ENCODE peak calls at places on chromosomes 16 and 17, in four cellular contexts. E is dorsolateral prefrontal cortex, H is PC-9, R is colonic mucosa. B is an unnamed sample.

GRCh38 chr17:17694229-17695081 is 13.2 kb downstream of the RAI1 start:
- DNase-seq in H (peak), R (peak), E (peak), B (peak)

GRCh38 chr17:79075433-79075805 is 795 bp downstream of the ENGASE start:
- DNase-seq in R (no peak), E (no peak), H (no peak), B (no peak)

GRCh38 chr16:68273459-68273858 is 9.1 kb downstream of the SLC7A6 start:
- DNase-seq in R (no peak), E (no peak), H (no peak), B (no peak)

GRCh38 chr16:20799599-20799998 is 6.7 kb downstream of the ERI2 start:
- DNase-seq in H (peak), E (no peak), R (no peak), B (no peak)

GRCh38 chr17:56486732-56487131 is 106.8 kb upstream of the NOG start:
- DNase-seq in E (no peak), R (no peak), H (no peak), B (no peak)

GRCh38 chr16:29675811-29676643 is 3.0 kb upstream of the QPRT start:
- DNase-seq in E (no peak), H (no peak), R (no peak), B (no peak)

GRCh38 chr16:52453661-52454060 is 93.3 kb downstream of the TOX3 start:
- DNase-seq in E (no peak), R (no peak), H (no peak), B (no peak)

GRCh38 chr16:12110361-12111107 is 134.0 kb downstream of the SNX29 start:
- DNase-seq in R (no peak), H (no peak), E (no peak), B (no peak)

GRCh38 chr17:16463341-16464000 is 28.5 kb downstream of the LRRC75A start:
- DNase-seq in E (peak), H (no peak), R (peak), B (no peak)

GRCh38 chr16:24775455-24775854 is 46.0 kb downstream of the TNRC6A start:
- DNase-seq in R (peak), H (no peak), E (no peak), B (no peak)

GRCh38 chr17:48246623-48247022 is 139.1 kb downstream of the SNX11 start:
- DNase-seq in H (peak), R (no peak), E (no peak), B (no peak)

GRCh38 chr16:2964416-2965223 is 545 bp downstream of the KREMEN2 start:
- DNase-seq in H (peak), R (peak), E (no peak), B (no peak)

GRCh38 chr16:17364319-17365210 is 106.2 kb downstream of the XYLT1 start:
- DNase-seq in E (no peak), H (no peak), R (no peak), B (no peak)

GRCh38 chr16:83878838-83879237 is 20.1 kb upstream of the MLYCD start:
- DNase-seq in E (no peak), R (no peak), H (peak), B (no peak)

GRCh38 chr17:72556944-72557826 is 436.4 kb downstream of the SOX9 start:
- DNase-seq in H (peak), R (peak), E (peak), B (no peak)

GRCh38 chr17:50638851-50639767 is 4.4 kb downstream of the ABCC3 start:
- DNase-seq in E (no peak), R (peak), H (peak), B (peak)

GRCh38 chr16:49280022-49280741 is 1.5 kb downstream of the CBLN1 start:
- DNase-seq in E (no peak), H (no peak), R (no peak), B (no peak)

GRCh38 chr16:11619327-11619851 is 32.7 kb upstream of the LITAF start:
- DNase-seq in E (no peak), H (peak), R (no peak), B (no peak)

GRCh38 chr16:56577300-56577625 is 12.1 kb upstream of the MT3 start:
- DNase-seq in H (no peak), R (no peak), E (no peak), B (no peak)

GRCh38 chr17:6098466-6099180 is 28.4 kb downstream of the WSCD1 start:
- DNase-seq in H (no peak), E (no peak), R (no peak), B (no peak)

GRCh38 chr17:55770220-55770870 is 19.5 kb downstream of the PCTP start:
- DNase-seq in E (no peak), R (no peak), H (no peak), B (no peak)

GRCh38 chr17:41697122-41697962 is 8.7 kb downstream of the EIF1 start:
- DNase-seq in H (no peak), R (peak), E (no peak), B (no peak)

GRCh38 chr16:53282975-53283946 is 151.0 kb upstream of the RBL2 start:
- DNase-seq in E (no peak), R (no peak), H (peak), B (no peak)

GRCh38 chr17:43327421-43327820 is 71.4 kb upstream of the ARL4D start:
- DNase-seq in R (no peak), E (no peak), H (no peak), B (no peak)

GRCh38 chr17:81867123-81867951 is 3.8 kb downstream of the ARHGDIA start:
- DNase-seq in H (no peak), E (no peak), R (peak), B (no peak)

GRCh38 chr17:80724723-80725388 is 180.2 kb downstream of the RPTOR start:
- DNase-seq in E (no peak), H (no peak), R (no peak), B (no peak)

GRCh38 chr17:10198509-10199249 is at the start of gene GAS7:
- DNase-seq in H (no peak), R (peak), E (peak), B (no peak)

DNA sequence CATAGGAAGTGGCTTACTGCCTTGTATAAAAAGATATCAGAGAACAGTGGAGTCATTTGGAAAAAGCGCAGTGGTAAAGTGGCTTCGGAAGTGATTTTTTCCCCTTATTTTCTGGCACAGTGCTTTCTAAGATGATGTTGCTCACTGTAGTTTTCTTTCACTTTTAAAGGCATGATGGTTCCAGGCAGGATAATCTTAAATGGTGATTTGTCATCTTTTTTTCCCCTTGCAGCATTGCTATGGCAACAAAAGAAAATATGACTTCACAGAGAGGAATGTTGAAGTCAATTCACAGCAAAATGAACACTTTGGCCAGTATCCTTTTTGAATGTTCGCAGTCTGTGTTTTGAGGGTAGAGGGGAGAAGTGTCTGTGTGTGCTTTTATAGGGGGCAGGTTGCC is 42.5 kb downstream of the GOSR1 start:
- DNase-seq in R (no peak), E (no peak), H (no peak), B (no peak)
- H3K27ac ChIP-seq in R (no peak), E (no peak), H (no peak), B (peak)

DNA sequence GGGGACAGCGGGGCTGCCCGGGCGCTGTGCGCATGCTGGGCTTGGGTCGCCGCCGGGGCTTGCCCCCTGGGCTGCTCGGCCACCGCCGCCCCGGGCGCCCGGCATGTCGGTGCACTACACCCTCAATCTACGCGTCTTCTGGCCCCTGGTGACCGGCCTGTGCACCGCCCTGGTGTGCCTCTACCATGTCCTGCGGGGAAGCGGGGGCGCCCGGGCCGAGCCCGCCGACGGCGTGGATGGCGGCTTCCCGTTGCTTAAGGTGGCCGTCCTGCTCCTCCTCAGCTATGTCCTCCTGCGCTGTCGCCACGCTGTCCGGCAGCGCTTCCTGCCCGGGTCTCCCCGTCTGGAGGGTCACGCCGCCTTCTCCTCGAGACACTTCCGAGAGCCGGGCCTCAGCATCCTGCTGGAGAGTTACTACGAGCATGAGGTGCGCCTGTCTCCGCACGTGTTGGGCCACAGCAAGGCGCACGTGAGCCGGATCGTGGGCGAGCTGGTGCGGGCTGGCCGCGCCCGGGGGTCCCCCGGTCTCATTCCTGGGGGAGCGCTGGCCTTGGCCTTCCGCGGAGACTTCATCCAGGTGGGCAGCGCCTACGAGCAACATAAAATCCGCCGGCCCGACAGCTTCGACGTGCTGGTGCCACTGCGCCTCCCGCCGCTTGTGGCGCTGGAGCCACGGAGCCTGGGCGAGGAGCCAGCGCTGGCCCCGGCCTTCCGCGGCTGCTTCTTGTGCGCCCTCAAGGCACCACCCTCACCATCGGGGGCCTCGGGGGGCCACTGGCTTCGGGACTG is 789 bp downstream of the ITPRIPL2 start:
- DNase-seq in R (peak), E (no peak), H (peak), B (peak)
- H3K4me3 ChIP-seq in R (peak), E (peak), H (peak), B (peak)

DNA sequence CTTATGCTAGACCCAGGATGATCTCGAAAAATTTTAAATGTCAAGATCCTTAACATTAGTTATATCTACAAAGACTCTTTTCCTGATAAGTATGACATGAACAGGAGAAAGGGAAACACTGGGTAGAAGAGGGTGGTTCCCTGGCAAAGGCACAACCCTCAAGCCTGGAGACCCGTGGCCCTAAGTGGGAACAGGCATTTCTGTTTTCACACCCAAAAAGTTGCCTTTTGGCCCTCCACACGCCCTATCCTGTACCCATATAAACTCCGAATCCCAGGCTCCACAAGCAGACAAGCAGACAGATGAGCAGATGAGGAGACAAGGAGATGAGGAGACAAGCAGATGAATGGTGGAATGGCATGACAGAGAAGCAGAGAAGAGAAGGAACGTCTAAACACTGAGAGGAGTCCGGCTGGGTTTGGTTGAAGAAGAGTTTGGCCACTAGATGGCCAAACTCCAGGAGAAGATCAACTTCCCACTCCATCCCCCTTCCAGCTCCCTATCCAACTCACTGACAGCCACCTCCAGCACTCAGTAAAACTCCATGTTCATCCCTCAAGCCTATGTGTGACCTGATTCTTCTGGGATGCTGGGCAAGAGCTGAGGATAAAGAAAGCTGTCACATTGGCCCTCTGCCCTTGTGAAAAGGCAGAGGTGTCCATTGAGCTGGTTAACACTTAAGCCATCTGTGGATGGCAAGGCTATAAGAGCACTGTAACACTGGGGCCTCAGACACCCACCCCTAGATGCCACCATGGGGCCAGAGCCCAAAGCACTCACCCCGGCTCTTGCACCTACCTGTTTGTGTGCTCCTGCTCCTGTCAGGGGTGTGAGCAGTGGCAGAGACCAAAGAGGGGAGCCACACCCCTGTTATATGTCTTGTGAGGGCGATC is 139.6 kb upstream of the FAM20A start:
- DNase-seq in H (no peak), E (no peak), R (no peak), B (no peak)
- TF ChIP-seq CTCF in H (no peak), E (no peak), R (no peak), B (no peak)

GRCh38 chr16:86217001-86217890 is 293.1 kb upstream of the FOXF1 start:
- DNase-seq in R (no peak), H (no peak), E (no peak), B (no peak)
- H3K27ac ChIP-seq in R (no peak), H (no peak), E (no peak), B (no peak)

B was measured in coronary artery.